ENCODE peak calls at places on chromosomes 5 and 9, in six cellular contexts. One of them, this sample, is unnamed.

GRCh38 chr5:160894-161540 is 30.3 kb upstream of the LRRC14B start:
- DNase-seq in K562: no peak
- DNase-seq in A549: no peak
- DNase-seq in tibial nerve: no peak
- DNase-seq in ovary: no peak
- DNase-seq in stomach: peak
- DNase-seq in this sample: no peak

GRCh38 chr5:558871-559503 is 34.7 kb upstream of the SLC9A3 start:
- DNase-seq in K562: no peak
- DNase-seq in A549: no peak
- DNase-seq in tibial nerve: no peak
- DNase-seq in ovary: no peak
- DNase-seq in stomach: no peak
- DNase-seq in this sample: no peak

GRCh38 chr5:84425365-84425764 is 40.7 kb upstream of the EDIL3 start:
- DNase-seq in K562: no peak
- DNase-seq in A549: no peak
- DNase-seq in tibial nerve: no peak
- DNase-seq in ovary: no peak
- DNase-seq in stomach: no peak
- DNase-seq in this sample: no peak

GRCh38 chr9:38085308-38085707 is 16.3 kb upstream of the SHB start:
- DNase-seq in K562: no peak
- DNase-seq in A549: no peak
- DNase-seq in tibial nerve: no peak
- DNase-seq in ovary: no peak
- DNase-seq in stomach: no peak
- DNase-seq in this sample: no peak

GRCh38 chr9:20321683-20322082 is 300.6 kb downstream of the MLLT3 start:
- DNase-seq in K562: no peak
- DNase-seq in A549: no peak
- DNase-seq in tibial nerve: no peak
- DNase-seq in ovary: no peak
- DNase-seq in stomach: no peak
- DNase-seq in this sample: peak

GRCh38 chr5:110371011-110371724 is 355.3 kb downstream of the TMEM232 start:
- DNase-seq in K562: no peak
- DNase-seq in A549: no peak
- DNase-seq in tibial nerve: no peak
- DNase-seq in ovary: no peak
- DNase-seq in stomach: no peak
- DNase-seq in this sample: no peak

GRCh38 chr5:106171132-106171531 is 1499.6 kb downstream of the EFNA5 start:
- DNase-seq in K562: no peak
- DNase-seq in A549: no peak
- DNase-seq in tibial nerve: no peak
- DNase-seq in ovary: no peak
- DNase-seq in stomach: no peak
- DNase-seq in this sample: no peak

GRCh38 chr5:116520706-116521105 is 53.9 kb downstream of the SEMA6A start:
- DNase-seq in K562: no peak
- DNase-seq in A549: no peak
- DNase-seq in tibial nerve: no peak
- DNase-seq in ovary: no peak
- DNase-seq in stomach: no peak
- DNase-seq in this sample: no peak

GRCh38 chr5:140881889-140882590 is at the start of gene PCDHA13:
- DNase-seq in K562: no peak
- DNase-seq in A549: no peak
- DNase-seq in tibial nerve: no peak
- DNase-seq in ovary: no peak
- DNase-seq in stomach: no peak
- DNase-seq in this sample: no peak

GRCh38 chr5:120446068-120446492 is 18.0 kb upstream of the PRR16 start:
- DNase-seq in K562: no peak
- DNase-seq in A549: no peak
- DNase-seq in tibial nerve: no peak
- DNase-seq in ovary: no peak
- DNase-seq in stomach: no peak
- DNase-seq in this sample: no peak

GRCh38 chr9:16267336-16268036 is 603.0 kb downstream of the BNC2 start:
- DNase-seq in K562: no peak
- DNase-seq in A549: no peak
- DNase-seq in tibial nerve: no peak
- DNase-seq in ovary: no peak
- DNase-seq in stomach: peak
- DNase-seq in this sample: no peak

GRCh38 chr9:108443741-108444140 is 412.0 kb downstream of the ACTL7B start:
- DNase-seq in K562: no peak
- DNase-seq in A549: no peak
- DNase-seq in tibial nerve: no peak
- DNase-seq in ovary: no peak
- DNase-seq in stomach: no peak
- DNase-seq in this sample: no peak

DNA sequence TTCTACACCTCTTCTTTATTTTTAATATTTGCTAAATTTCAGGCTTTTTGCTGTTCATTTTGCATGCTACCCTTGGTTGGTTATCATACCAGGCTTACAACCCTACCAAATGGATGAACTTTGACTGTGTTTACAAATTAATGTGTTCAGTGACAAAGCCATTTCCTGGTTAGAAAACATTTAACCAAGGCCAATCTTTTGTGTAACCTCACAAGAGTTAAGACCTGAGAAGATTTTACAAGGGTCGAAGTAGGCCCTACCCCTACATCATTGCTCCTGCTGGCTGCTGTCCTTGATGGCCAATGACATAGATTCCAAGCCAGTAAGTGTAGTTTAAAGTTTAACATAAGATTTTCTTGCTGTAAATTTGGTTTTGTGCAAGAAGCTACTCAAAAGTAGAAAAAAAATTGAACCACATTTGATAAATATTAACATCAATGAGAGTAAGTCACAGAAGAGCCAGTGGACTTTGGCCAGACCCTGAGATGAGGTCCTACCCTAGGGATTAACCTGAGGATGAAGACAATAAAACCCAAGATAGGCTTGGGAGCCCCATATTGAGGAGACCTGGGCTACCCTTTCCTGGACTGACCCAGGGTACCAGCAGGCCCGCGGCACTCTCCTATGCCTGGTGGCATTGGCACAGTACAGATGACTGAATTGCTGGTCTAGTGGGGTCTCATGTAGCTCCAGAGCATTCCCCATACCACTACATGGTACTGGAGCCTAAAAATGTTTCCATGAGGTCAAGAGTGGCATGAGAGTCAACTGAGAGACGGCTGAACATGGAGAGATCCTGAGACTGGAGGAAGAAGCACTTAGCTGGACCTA is 8.3 kb downstream of the C1QTNF3 start:
- DNase-seq in K562: no peak
- DNase-seq in A549: no peak
- DNase-seq in tibial nerve: no peak
- DNase-seq in ovary: no peak
- DNase-seq in stomach: no peak
- DNase-seq in this sample: no peak
- TF ChIP-seq EP300 in K562: no peak
- TF ChIP-seq EP300 in A549: no peak
- TF ChIP-seq EP300 in tibial nerve: no peak
- TF ChIP-seq EP300 in ovary: no peak
- TF ChIP-seq EP300 in stomach: no peak
- TF ChIP-seq EP300 in this sample: no peak

DNA sequence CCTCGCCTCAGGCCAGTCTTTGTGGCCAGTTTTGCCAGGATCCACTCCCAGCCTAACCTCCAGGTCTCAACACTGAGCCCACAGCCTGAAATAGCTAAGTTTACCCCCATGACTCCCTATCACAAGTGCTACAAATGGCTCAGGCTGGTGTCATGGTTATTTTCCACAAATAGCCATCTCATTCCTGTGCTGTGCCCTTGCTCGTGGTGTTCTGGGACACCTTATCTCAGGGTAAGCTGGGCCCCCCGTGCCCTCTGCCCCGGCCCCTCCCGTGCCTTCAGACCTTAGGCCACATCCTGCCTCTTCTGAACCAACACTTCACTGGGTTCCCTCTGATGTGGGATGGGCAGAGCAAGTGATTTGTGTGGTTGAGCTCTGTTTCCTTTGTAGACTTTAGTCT is 84.8 kb upstream of the CTNNA1 start:
- DNase-seq in K562: no peak
- DNase-seq in A549: no peak
- DNase-seq in tibial nerve: no peak
- DNase-seq in ovary: no peak
- DNase-seq in stomach: peak
- DNase-seq in this sample: no peak
- H3K27ac ChIP-seq in K562: no peak
- H3K27ac ChIP-seq in A549: no peak
- H3K27ac ChIP-seq in tibial nerve: no peak
- H3K27ac ChIP-seq in ovary: no peak
- H3K27ac ChIP-seq in stomach: no peak
- H3K27ac ChIP-seq in this sample: no peak

DNA sequence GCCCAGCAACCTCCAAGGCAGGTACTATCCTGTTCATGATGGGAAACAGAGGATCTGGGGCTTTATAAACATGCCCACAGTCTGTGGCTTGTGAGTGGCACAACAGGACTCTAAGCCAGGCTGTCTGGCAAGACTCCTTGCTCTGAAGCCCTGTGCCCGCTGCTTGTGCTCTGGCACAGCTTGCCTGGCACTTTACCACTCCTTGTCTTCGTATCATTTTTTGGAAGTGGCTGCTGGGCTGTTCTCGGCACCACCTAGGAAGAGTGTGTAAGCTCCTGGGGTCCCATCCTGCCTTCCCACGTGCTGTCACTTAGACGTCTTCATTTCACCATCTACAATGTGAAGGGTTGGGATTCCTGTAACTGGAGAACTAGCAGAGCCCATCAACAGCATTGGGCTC is 59.3 kb upstream of the GLRX start:
- DNase-seq in K562: no peak
- DNase-seq in A549: no peak
- DNase-seq in tibial nerve: no peak
- DNase-seq in ovary: no peak
- DNase-seq in stomach: no peak
- DNase-seq in this sample: no peak
- TF ChIP-seq EP300 in K562: no peak
- TF ChIP-seq EP300 in A549: no peak
- TF ChIP-seq EP300 in tibial nerve: no peak
- TF ChIP-seq EP300 in ovary: no peak
- TF ChIP-seq EP300 in stomach: no peak
- TF ChIP-seq EP300 in this sample: no peak

GRCh38 chr9:129333961-129334743 is 156.1 kb upstream of the IER5L start:
- DNase-seq in K562: peak
- DNase-seq in A549: peak
- DNase-seq in tibial nerve: peak
- DNase-seq in ovary: peak
- DNase-seq in stomach: peak
- DNase-seq in this sample: peak
- H3K27ac ChIP-seq in K562: peak
- H3K27ac ChIP-seq in A549: peak
- H3K27ac ChIP-seq in tibial nerve: peak
- H3K27ac ChIP-seq in ovary: peak
- H3K27ac ChIP-seq in stomach: peak
- H3K27ac ChIP-seq in this sample: peak

GRCh38 chr5:31052937-31053658 is 140.4 kb upstream of the CDH6 start:
- DNase-seq in K562: no peak
- DNase-seq in A549: no peak
- DNase-seq in tibial nerve: no peak
- DNase-seq in ovary: no peak
- DNase-seq in stomach: no peak
- DNase-seq in this sample: no peak
- TF ChIP-seq EP300 in K562: no peak
- TF ChIP-seq EP300 in A549: no peak
- TF ChIP-seq EP300 in tibial nerve: no peak
- TF ChIP-seq EP300 in ovary: no peak
- TF ChIP-seq EP300 in stomach: no peak
- TF ChIP-seq EP300 in this sample: no peak

DNA sequence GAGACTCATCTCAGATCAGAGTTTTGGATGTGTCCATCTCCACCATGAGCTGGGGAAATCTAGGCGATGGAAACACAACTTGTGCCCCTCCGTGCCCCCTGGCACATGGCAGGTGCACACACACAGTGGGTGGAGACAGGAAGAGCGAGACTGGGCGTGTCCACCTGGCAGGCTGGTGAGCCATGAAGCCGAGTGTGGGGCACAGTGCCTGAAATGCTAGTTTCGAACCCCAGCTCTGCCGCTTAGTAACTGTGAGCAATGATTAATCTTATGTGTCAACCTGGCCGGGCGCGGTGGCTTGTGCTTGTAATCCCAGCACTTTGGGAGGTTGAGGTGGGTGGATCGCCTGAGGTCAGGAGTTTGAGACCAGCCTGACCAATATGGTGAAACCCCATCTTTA is 80.8 kb upstream of the RNU6ATAC start:
- DNase-seq in K562: no peak
- DNase-seq in A549: no peak
- DNase-seq in tibial nerve: no peak
- DNase-seq in ovary: no peak
- DNase-seq in stomach: no peak
- DNase-seq in this sample: no peak
- H3K27ac ChIP-seq in K562: no peak
- H3K27ac ChIP-seq in A549: no peak
- H3K27ac ChIP-seq in tibial nerve: no peak
- H3K27ac ChIP-seq in ovary: no peak
- H3K27ac ChIP-seq in stomach: no peak
- H3K27ac ChIP-seq in this sample: no peak

This sample was measured in esophagus muscularis mucosa.